ENCODE peak calls at places on chromosomes 7 and 10, in four cellular contexts. C, Q, I and H are unnamed samples.

GRCh38 chr7:116583653-116584052 is 58.8 kb downstream of the CAV1 start:
- DNase-seq in Q (no peak), C (peak; percentile 26), I (no peak), H (no peak)

GRCh38 chr7:46990761-46991160 is 591.1 kb downstream of the TNS3 start:
- DNase-seq in Q (no peak), I (peak; percentile 16), C (no peak), H (no peak)

GRCh38 chr7:76020031-76020714 is 25.8 kb upstream of the TMEM120A start:
- DNase-seq in I (peak; percentile 44), C (peak; percentile 67), Q (peak; percentile 25), H (peak; percentile 15)

GRCh38 chr7:137003071-137003470 is 134.6 kb downstream of the CHRM2 start:
- DNase-seq in I (no peak), Q (no peak), C (no peak), H (no peak)

GRCh38 chr7:95549818-95550529 is 46.3 kb downstream of the PDK4 start:
- DNase-seq in C (peak; percentile 89), Q (no peak), I (peak; percentile 95), H (peak; percentile 94)

GRCh38 chr7:128963327-128963757 is 25.6 kb downstream of the IRF5 start:
- DNase-seq in Q (no peak), I (peak; percentile 31), C (peak; percentile 32), H (no peak)

GRCh38 chr7:85587777-85588176 is 400.9 kb upstream of the SEMA3D start:
- DNase-seq in I (no peak), C (peak; percentile 7), Q (no peak), H (no peak)

GRCh38 chr7:155255660-155256059 is 42.0 kb upstream of the INSIG1 start:
- DNase-seq in Q (no peak), I (no peak), C (peak; percentile 50), H (no peak)

GRCh38 chr7:17493451-17493850 is 195.0 kb downstream of the AHR start:
- DNase-seq in C (no peak), I (no peak), Q (no peak), H (no peak)

GRCh38 chr7:23468721-23469149 is 1.6 kb downstream of the IGF2BP3 start:
- DNase-seq in I (no peak), C (peak; percentile 42), Q (no peak), H (no peak)

GRCh38 chr7:42929449-42929848 is 2.5 kb downstream of the PSMA2 start:
- DNase-seq in Q (no peak), I (no peak), C (no peak), H (no peak)

GRCh38 chr10:125734823-125735222 is 15.3 kb downstream of the EDRF1 start:
- DNase-seq in I (no peak), Q (no peak), C (peak; percentile 10), H (no peak)

GRCh38 chr10:79221110-79222051 is 125.9 kb upstream of the PPIF start:
- DNase-seq in I (peak; percentile 59), C (no peak), Q (no peak), H (no peak)

GRCh38 chr7:73851410-73852338 is 9.3 kb upstream of the TMEM270 start:
- DNase-seq in C (peak; percentile 99), Q (peak; percentile 55), I (peak; percentile 93), H (no peak)

GRCh38 chr10:45261946-45262345 is 53.5 kb downstream of the OR13A1 start:
- DNase-seq in C (no peak), I (no peak), Q (no peak), H (no peak)

GRCh38 chr7:55028011-55028410 is 9.2 kb downstream of the EGFR start:
- DNase-seq in Q (no peak), I (no peak), C (peak; percentile 42), H (no peak)

GRCh38 chr7:157488326-157488725 is 151.5 kb downstream of the DNAJB6 start:
- DNase-seq in Q (no peak), C (no peak), I (no peak), H (no peak)

GRCh38 chr10:27998178-27998953 is 513 bp downstream of the ODAD2 start:
- DNase-seq in Q (no peak), C (peak; percentile 63), I (peak; percentile 19), H (no peak)

GRCh38 chr10:91164520-91165065 is 55.9 kb upstream of the PCGF5 start:
- DNase-seq in C (peak; percentile 72), Q (no peak), I (peak; percentile 5), H (no peak)